ENCODE peak calls at places on chromosomes 4 and X, in five cellular contexts. One of them, this sample, is unnamed.

GRCh38 chr4:159308571-159309340 is 205.9 kb downstream of the RAPGEF2 start:
- DNase-seq in upper lobe of right lung: no peak
- DNase-seq in heart left ventricle: no peak
- DNase-seq in DND-41: no peak
- DNase-seq in WERI-Rb-1: no peak
- DNase-seq in this sample: no peak

GRCh38 chr4:3244002-3244401 is 5.0 kb upstream of the MSANTD1 start:
- DNase-seq in upper lobe of right lung: no peak
- DNase-seq in heart left ventricle: no peak
- DNase-seq in DND-41: no peak
- DNase-seq in WERI-Rb-1: no peak
- DNase-seq in this sample: no peak

GRCh38 chr4:140257461-140258305 is 103.7 kb upstream of the MAML3 start:
- DNase-seq in upper lobe of right lung: no peak
- DNase-seq in heart left ventricle: no peak
- DNase-seq in DND-41: no peak
- DNase-seq in WERI-Rb-1: no peak
- DNase-seq in this sample: no peak

GRCh38 chr4:149723065-149723464 is 92.6 kb downstream of the IQCM start:
- DNase-seq in upper lobe of right lung: no peak
- DNase-seq in heart left ventricle: no peak
- DNase-seq in DND-41: no peak
- DNase-seq in WERI-Rb-1: no peak
- DNase-seq in this sample: no peak

GRCh38 chr4:38223306-38223705 is 263.1 kb downstream of the PTTG2 start:
- DNase-seq in upper lobe of right lung: no peak
- DNase-seq in heart left ventricle: no peak
- DNase-seq in DND-41: no peak
- DNase-seq in WERI-Rb-1: no peak
- DNase-seq in this sample: no peak

GRCh38 chr4:4377683-4378082 is 9.2 kb upstream of the NSG1 start:
- DNase-seq in upper lobe of right lung: no peak
- DNase-seq in heart left ventricle: peak
- DNase-seq in DND-41: no peak
- DNase-seq in WERI-Rb-1: no peak
- DNase-seq in this sample: no peak

GRCh38 chrX:129653985-129654651 is 638 bp downstream of the APLN start:
- DNase-seq in upper lobe of right lung: no peak
- DNase-seq in heart left ventricle: no peak
- DNase-seq in DND-41: peak
- DNase-seq in WERI-Rb-1: peak
- DNase-seq in this sample: no peak

GRCh38 chr4:131526686-131527085 is 1622.4 kb upstream of the PCDH10 start:
- DNase-seq in upper lobe of right lung: no peak
- DNase-seq in heart left ventricle: no peak
- DNase-seq in DND-41: no peak
- DNase-seq in WERI-Rb-1: no peak
- DNase-seq in this sample: peak

GRCh38 chr4:24914460-24914859 is 1.6 kb upstream of the CCDC149 start:
- DNase-seq in upper lobe of right lung: no peak
- DNase-seq in heart left ventricle: no peak
- DNase-seq in DND-41: no peak
- DNase-seq in WERI-Rb-1: no peak
- DNase-seq in this sample: no peak

GRCh38 chr4:127400736-127401346 is 231.9 kb upstream of the INTU start:
- DNase-seq in upper lobe of right lung: no peak
- DNase-seq in heart left ventricle: peak
- DNase-seq in DND-41: peak
- DNase-seq in WERI-Rb-1: peak
- DNase-seq in this sample: peak

GRCh38 chr4:94826206-94826605 is 68.5 kb downstream of the BMPR1B start:
- DNase-seq in upper lobe of right lung: no peak
- DNase-seq in heart left ventricle: no peak
- DNase-seq in DND-41: peak
- DNase-seq in WERI-Rb-1: no peak
- DNase-seq in this sample: no peak

GRCh38 chr4:120918788-120919187 is 3.7 kb downstream of the PRDM5 start:
- DNase-seq in upper lobe of right lung: no peak
- DNase-seq in heart left ventricle: peak
- DNase-seq in DND-41: no peak
- DNase-seq in WERI-Rb-1: no peak
- DNase-seq in this sample: no peak

GRCh38 chr4:120921456-120922389 is 803 bp downstream of the PRDM5 start:
- DNase-seq in upper lobe of right lung: peak
- DNase-seq in heart left ventricle: peak
- DNase-seq in DND-41: no peak
- DNase-seq in WERI-Rb-1: peak
- DNase-seq in this sample: peak

GRCh38 chr4:120918092-120918491 is 4.4 kb downstream of the PRDM5 start:
- DNase-seq in upper lobe of right lung: no peak
- DNase-seq in heart left ventricle: no peak
- DNase-seq in DND-41: no peak
- DNase-seq in WERI-Rb-1: no peak
- DNase-seq in this sample: no peak

GRCh38 chr4:120920666-120921065 is 1.9 kb downstream of the PRDM5 start:
- DNase-seq in upper lobe of right lung: no peak
- DNase-seq in heart left ventricle: no peak
- DNase-seq in DND-41: no peak
- DNase-seq in WERI-Rb-1: no peak
- DNase-seq in this sample: no peak

DNA sequence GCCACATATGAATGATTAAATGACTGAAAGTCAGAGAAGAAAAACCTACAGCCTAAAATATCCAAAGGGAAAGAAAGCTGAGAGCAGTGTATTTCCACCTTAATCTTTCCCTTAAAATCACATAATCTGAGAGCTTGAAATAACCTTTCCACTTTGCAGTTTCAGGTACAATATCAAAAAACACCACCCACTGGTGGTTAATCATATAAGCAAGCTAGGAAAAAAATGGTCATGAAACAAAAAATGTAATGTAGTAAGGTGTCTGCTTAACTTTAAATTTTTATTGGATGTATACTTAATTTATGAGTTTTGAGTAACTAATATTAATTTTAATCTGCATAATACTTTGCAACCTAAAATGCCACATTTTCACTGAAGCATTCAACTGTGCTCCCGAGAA is 3.2 kb downstream of the PRDM5 start:
- DNase-seq in upper lobe of right lung: no peak
- DNase-seq in heart left ventricle: no peak
- DNase-seq in DND-41: no peak
- DNase-seq in WERI-Rb-1: no peak
- DNase-seq in this sample: no peak
- TF ChIP-seq CTCF in upper lobe of right lung: no peak
- TF ChIP-seq CTCF in heart left ventricle: no peak
- TF ChIP-seq CTCF in DND-41: no peak
- TF ChIP-seq CTCF in WERI-Rb-1: no peak
- TF ChIP-seq CTCF in this sample: peak

GRCh38 chrX:153665726-153666306 is 7.8 kb downstream of the PNCK start:
- DNase-seq in upper lobe of right lung: no peak
- DNase-seq in heart left ventricle: no peak
- DNase-seq in DND-41: no peak
- DNase-seq in WERI-Rb-1: no peak
- DNase-seq in this sample: no peak

GRCh38 chrX:153669174-153669890 is 4.3 kb downstream of the PNCK start:
- DNase-seq in upper lobe of right lung: peak
- DNase-seq in heart left ventricle: no peak
- DNase-seq in DND-41: peak
- DNase-seq in WERI-Rb-1: peak
- DNase-seq in this sample: no peak

GRCh38 chrX:153667281-153667831 is 6.3 kb downstream of the PNCK start:
- DNase-seq in upper lobe of right lung: no peak
- DNase-seq in heart left ventricle: no peak
- DNase-seq in DND-41: no peak
- DNase-seq in WERI-Rb-1: no peak
- DNase-seq in this sample: no peak

GRCh38 chrX:153668423-153669173 is 5.0 kb downstream of the PNCK start:
- DNase-seq in upper lobe of right lung: peak
- DNase-seq in heart left ventricle: no peak
- DNase-seq in DND-41: no peak
- DNase-seq in WERI-Rb-1: no peak
- DNase-seq in this sample: no peak

DNA sequence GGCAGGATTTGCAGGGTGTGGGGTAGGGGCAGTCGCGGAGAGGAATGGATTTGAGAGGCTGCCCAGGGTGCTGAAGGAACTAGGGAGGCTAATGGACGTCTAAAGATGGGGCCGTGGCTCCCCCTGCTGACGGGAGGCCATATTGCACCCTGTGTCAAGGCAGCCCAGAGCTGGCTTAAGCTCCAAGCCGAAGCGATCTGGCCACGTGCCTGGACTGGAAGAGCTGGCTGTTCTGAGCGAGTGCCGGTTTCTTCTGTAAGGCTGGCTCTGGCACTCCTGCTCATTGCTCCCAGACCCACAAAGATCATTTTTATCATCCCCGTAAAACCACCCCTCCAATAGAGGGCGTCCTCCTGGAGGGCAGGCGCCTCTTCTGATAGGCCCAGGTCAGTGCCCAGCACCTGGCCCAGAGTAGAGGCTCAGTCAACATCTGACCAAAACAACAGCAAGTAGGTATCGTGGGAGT is 5.6 kb downstream of the PNCK start:
- DNase-seq in upper lobe of right lung: peak
- DNase-seq in heart left ventricle: peak
- DNase-seq in DND-41: peak
- DNase-seq in WERI-Rb-1: peak
- DNase-seq in this sample: peak
- H3K4me3 ChIP-seq in upper lobe of right lung: no peak
- H3K4me3 ChIP-seq in heart left ventricle: no peak
- H3K4me3 ChIP-seq in DND-41: no peak
- H3K4me3 ChIP-seq in WERI-Rb-1: peak
- H3K4me3 ChIP-seq in this sample: no peak

GRCh38 chr4:186172551-186172950 is 18.8 kb upstream of the CYP4V2 start:
- DNase-seq in upper lobe of right lung: no peak
- DNase-seq in heart left ventricle: no peak
- DNase-seq in DND-41: no peak
- DNase-seq in WERI-Rb-1: no peak
- DNase-seq in this sample: no peak

GRCh38 chr4:186169333-186169941 is 21.9 kb upstream of the CYP4V2 start:
- DNase-seq in upper lobe of right lung: no peak
- DNase-seq in heart left ventricle: no peak
- DNase-seq in DND-41: no peak
- DNase-seq in WERI-Rb-1: no peak
- DNase-seq in this sample: no peak

GRCh38 chr4:186170966-186171365 is 20.4 kb upstream of the CYP4V2 start:
- DNase-seq in upper lobe of right lung: no peak
- DNase-seq in heart left ventricle: no peak
- DNase-seq in DND-41: no peak
- DNase-seq in WERI-Rb-1: no peak
- DNase-seq in this sample: no peak

GRCh38 chr4:186168750-186169149 is 22.6 kb upstream of the CYP4V2 start:
- DNase-seq in upper lobe of right lung: no peak
- DNase-seq in heart left ventricle: no peak
- DNase-seq in DND-41: no peak
- DNase-seq in WERI-Rb-1: no peak
- DNase-seq in this sample: no peak

DNA sequence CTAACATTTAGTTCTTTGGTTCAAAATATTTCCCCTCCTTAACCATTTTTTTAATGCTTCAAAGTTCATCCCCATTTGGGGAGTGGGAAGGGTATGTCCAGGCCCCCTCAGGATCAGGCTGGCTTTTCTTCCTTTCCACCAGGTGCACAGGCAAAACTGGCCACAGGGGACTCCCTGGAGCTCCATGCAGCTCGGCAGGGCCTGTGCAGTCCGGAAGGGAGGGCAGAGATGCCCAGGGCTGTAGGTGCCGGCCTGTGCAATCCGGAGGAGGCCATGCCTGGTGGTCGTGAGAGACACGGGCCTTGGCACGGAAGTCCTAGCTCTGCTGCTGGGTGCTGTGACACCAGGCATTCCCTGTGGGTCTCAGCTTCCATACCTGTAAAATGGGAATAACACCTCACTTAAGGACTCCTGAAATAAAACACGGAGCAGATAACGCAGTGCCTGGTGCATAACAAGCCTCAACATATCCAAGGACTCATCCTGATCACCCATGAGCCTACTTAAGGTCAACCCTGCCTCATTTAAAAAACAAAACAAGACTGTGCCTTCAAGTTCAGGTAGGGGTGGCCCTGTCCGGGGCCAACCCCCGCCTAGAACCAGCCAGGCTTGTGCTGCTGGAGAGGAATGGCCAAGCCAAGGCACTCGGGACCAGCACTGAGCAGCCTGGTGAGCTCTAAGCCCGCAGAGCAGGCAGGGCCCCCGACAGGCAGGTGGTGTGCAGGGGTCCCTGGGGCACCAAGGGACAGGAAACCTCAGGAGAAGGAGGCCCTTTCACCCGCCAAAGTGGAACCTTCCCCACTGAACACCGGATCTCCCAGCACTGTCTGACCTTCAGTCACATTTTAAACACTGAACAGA is 21.2 kb upstream of the CYP4V2 start:
- DNase-seq in upper lobe of right lung: no peak
- DNase-seq in heart left ventricle: no peak
- DNase-seq in DND-41: no peak
- DNase-seq in WERI-Rb-1: no peak
- DNase-seq in this sample: no peak
- TF ChIP-seq CTCF in upper lobe of right lung: no peak
- TF ChIP-seq CTCF in heart left ventricle: no peak
- TF ChIP-seq CTCF in DND-41: no peak
- TF ChIP-seq CTCF in WERI-Rb-1: peak
- TF ChIP-seq CTCF in this sample: peak

DNA sequence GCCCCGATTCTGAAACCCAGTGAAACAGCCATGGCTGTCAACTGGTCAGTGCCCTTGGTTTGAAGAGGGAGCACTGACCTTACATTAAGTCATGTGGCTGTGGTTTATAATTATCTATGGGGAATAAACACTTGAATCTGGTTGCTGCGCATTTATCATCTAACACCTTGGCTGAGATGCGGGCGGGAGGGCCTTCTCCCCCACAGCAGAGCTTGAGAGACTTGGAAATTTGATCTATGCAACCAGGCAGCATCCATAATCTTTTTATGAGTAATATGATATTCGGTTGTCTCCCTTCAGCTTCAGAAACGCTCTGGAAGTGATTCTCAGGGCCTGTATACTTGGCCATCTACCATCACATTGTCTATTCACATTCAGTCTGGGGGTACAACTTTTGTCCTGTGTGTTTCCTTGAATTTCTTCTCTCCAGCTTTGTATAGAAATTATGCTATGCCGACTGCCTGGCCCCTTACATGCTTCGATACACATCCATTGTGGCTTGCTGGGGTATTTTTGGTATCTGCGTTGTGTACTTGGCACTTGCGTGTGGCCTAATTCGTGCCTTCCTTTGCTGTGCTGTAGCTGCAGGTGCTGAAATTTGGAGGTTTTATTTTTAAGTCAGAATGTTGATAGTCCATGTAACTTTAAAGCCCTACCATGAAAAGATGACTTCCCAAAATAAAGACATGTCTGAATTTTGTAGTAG is 321.6 kb downstream of the ARHGAP10 start:
- DNase-seq in upper lobe of right lung: no peak
- DNase-seq in heart left ventricle: peak
- DNase-seq in DND-41: no peak
- DNase-seq in WERI-Rb-1: no peak
- DNase-seq in this sample: no peak
- H3K4me3 ChIP-seq in upper lobe of right lung: no peak
- H3K4me3 ChIP-seq in heart left ventricle: no peak
- H3K4me3 ChIP-seq in DND-41: no peak
- H3K4me3 ChIP-seq in WERI-Rb-1: no peak
- H3K4me3 ChIP-seq in this sample: no peak

DNA sequence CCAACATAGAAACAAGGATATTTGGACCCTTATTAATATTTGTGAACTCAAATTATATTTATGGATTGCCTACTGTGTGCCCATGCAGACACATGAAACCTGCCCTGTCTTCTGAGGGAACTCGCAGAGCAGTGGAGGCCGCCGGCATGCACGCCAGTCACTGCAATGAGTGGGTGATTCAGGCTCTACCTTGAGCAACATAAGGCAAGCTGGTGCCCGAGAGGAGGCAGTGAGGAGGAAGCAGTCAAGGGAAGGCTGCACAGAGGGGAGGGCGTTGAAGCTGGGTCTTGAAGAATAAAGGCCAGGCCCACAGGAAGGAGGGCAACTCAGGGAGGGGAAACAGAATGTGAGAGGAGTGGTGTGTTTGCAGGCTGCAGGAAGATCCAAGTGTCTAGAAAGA is 52.8 kb downstream of the PPEF2 start:
- DNase-seq in upper lobe of right lung: no peak
- DNase-seq in heart left ventricle: no peak
- DNase-seq in DND-41: peak
- DNase-seq in WERI-Rb-1: peak
- DNase-seq in this sample: no peak
- TF ChIP-seq CTCF in upper lobe of right lung: no peak
- TF ChIP-seq CTCF in heart left ventricle: no peak
- TF ChIP-seq CTCF in DND-41: no peak
- TF ChIP-seq CTCF in WERI-Rb-1: no peak
- TF ChIP-seq CTCF in this sample: no peak